ENCODE peak calls at places on chromosome 18, in ten cellular contexts. One of them, this sample, is unnamed.

GRCh38 chr18:7334973-7335568 is 104.2 kb downstream of the LRRC30 start:
- DNase-seq in GM12891: no peak
- DNase-seq in tibial nerve: no peak
- DNase-seq in IMR-90: no peak
- DNase-seq in GM12892: no peak
- DNase-seq in HepG2: no peak
- DNase-seq in HCT116: no peak
- DNase-seq in stomach: no peak
- DNase-seq in heart left ventricle: no peak
- DNase-seq in esophagus squamous epithelium: no peak
- DNase-seq in this sample: no peak

GRCh38 chr18:10973579-10974260 is 175.6 kb downstream of the PIEZO2 start:
- DNase-seq in GM12891: no peak
- DNase-seq in tibial nerve: no peak
- DNase-seq in IMR-90: peak
- DNase-seq in GM12892: no peak
- DNase-seq in HepG2: no peak
- DNase-seq in HCT116: no peak
- DNase-seq in stomach: no peak
- DNase-seq in heart left ventricle: no peak
- DNase-seq in esophagus squamous epithelium: no peak
- DNase-seq in this sample: peak

GRCh38 chr18:61720496-61720895 is 172.3 kb downstream of the RNF152 start:
- DNase-seq in GM12891: no peak
- DNase-seq in tibial nerve: no peak
- DNase-seq in IMR-90: no peak
- DNase-seq in GM12892: no peak
- DNase-seq in HepG2: no peak
- DNase-seq in HCT116: no peak
- DNase-seq in stomach: no peak
- DNase-seq in heart left ventricle: no peak
- DNase-seq in esophagus squamous epithelium: no peak
- DNase-seq in this sample: no peak

GRCh38 chr18:9233771-9234440 is 97.3 kb downstream of the ANKRD12 start:
- DNase-seq in GM12891: no peak
- DNase-seq in tibial nerve: no peak
- DNase-seq in IMR-90: no peak
- DNase-seq in GM12892: no peak
- DNase-seq in HepG2: no peak
- DNase-seq in HCT116: no peak
- DNase-seq in stomach: no peak
- DNase-seq in heart left ventricle: no peak
- DNase-seq in esophagus squamous epithelium: no peak
- DNase-seq in this sample: no peak

GRCh38 chr18:24544141-24544498 is 83.7 kb downstream of the HRH4 start:
- DNase-seq in GM12891: no peak
- DNase-seq in tibial nerve: no peak
- DNase-seq in IMR-90: peak
- DNase-seq in GM12892: no peak
- DNase-seq in HepG2: peak
- DNase-seq in HCT116: peak
- DNase-seq in stomach: no peak
- DNase-seq in heart left ventricle: no peak
- DNase-seq in esophagus squamous epithelium: no peak
- DNase-seq in this sample: peak

GRCh38 chr18:50424877-50425690 is 50.2 kb downstream of the SKA1 start:
- DNase-seq in GM12891: no peak
- DNase-seq in tibial nerve: no peak
- DNase-seq in IMR-90: peak
- DNase-seq in GM12892: no peak
- DNase-seq in HepG2: peak
- DNase-seq in HCT116: no peak
- DNase-seq in stomach: peak
- DNase-seq in heart left ventricle: no peak
- DNase-seq in esophagus squamous epithelium: no peak
- DNase-seq in this sample: peak

GRCh38 chr18:56248613-56249235 is 389.7 kb downstream of the TXNL1 start:
- DNase-seq in GM12891: peak
- DNase-seq in tibial nerve: no peak
- DNase-seq in IMR-90: no peak
- DNase-seq in GM12892: peak
- DNase-seq in HepG2: no peak
- DNase-seq in HCT116: no peak
- DNase-seq in stomach: no peak
- DNase-seq in heart left ventricle: no peak
- DNase-seq in esophagus squamous epithelium: no peak
- DNase-seq in this sample: no peak

GRCh38 chr18:36187826-36188721 is 777 bp downstream of the MOCOS start:
- DNase-seq in GM12891: peak
- DNase-seq in tibial nerve: no peak
- DNase-seq in IMR-90: peak
- DNase-seq in GM12892: no peak
- DNase-seq in HepG2: peak
- DNase-seq in HCT116: peak
- DNase-seq in stomach: peak
- DNase-seq in heart left ventricle: no peak
- DNase-seq in esophagus squamous epithelium: no peak
- DNase-seq in this sample: peak

GRCh38 chr18:68733693-68734092 is 18.8 kb upstream of the TMX3 start:
- DNase-seq in GM12891: no peak
- DNase-seq in tibial nerve: no peak
- DNase-seq in IMR-90: peak
- DNase-seq in GM12892: no peak
- DNase-seq in HepG2: no peak
- DNase-seq in HCT116: no peak
- DNase-seq in stomach: no peak
- DNase-seq in heart left ventricle: no peak
- DNase-seq in esophagus squamous epithelium: no peak
- DNase-seq in this sample: no peak

GRCh38 chr18:12308386-12309100 is 502 bp downstream of the TUBB6 start:
- DNase-seq in GM12891: peak
- DNase-seq in tibial nerve: peak
- DNase-seq in IMR-90: peak
- DNase-seq in GM12892: peak
- DNase-seq in HepG2: peak
- DNase-seq in HCT116: no peak
- DNase-seq in stomach: peak
- DNase-seq in heart left ventricle: peak
- DNase-seq in esophagus squamous epithelium: peak
- DNase-seq in this sample: peak

GRCh38 chr18:12309683-12310198 is 1.7 kb downstream of the TUBB6 start:
- DNase-seq in GM12891: no peak
- DNase-seq in tibial nerve: no peak
- DNase-seq in IMR-90: no peak
- DNase-seq in GM12892: no peak
- DNase-seq in HepG2: no peak
- DNase-seq in HCT116: no peak
- DNase-seq in stomach: no peak
- DNase-seq in heart left ventricle: no peak
- DNase-seq in esophagus squamous epithelium: no peak
- DNase-seq in this sample: no peak

GRCh38 chr18:12306752-12307151 is 1.3 kb upstream of the TUBB6 start:
- DNase-seq in GM12891: no peak
- DNase-seq in tibial nerve: no peak
- DNase-seq in IMR-90: no peak
- DNase-seq in GM12892: no peak
- DNase-seq in HepG2: no peak
- DNase-seq in HCT116: no peak
- DNase-seq in stomach: no peak
- DNase-seq in heart left ventricle: no peak
- DNase-seq in esophagus squamous epithelium: no peak
- DNase-seq in this sample: peak

GRCh38 chr18:12307251-12307736 is 747 bp upstream of the TUBB6 start:
- DNase-seq in GM12891: no peak
- DNase-seq in tibial nerve: peak
- DNase-seq in IMR-90: peak
- DNase-seq in GM12892: no peak
- DNase-seq in HepG2: no peak
- DNase-seq in HCT116: no peak
- DNase-seq in stomach: no peak
- DNase-seq in heart left ventricle: peak
- DNase-seq in esophagus squamous epithelium: no peak
- DNase-seq in this sample: peak

GRCh38 chr18:12307871-12308385 is at the start of gene TUBB6:
- DNase-seq in GM12891: peak
- DNase-seq in tibial nerve: peak
- DNase-seq in IMR-90: peak
- DNase-seq in GM12892: peak
- DNase-seq in HepG2: no peak
- DNase-seq in HCT116: no peak
- DNase-seq in stomach: peak
- DNase-seq in heart left ventricle: peak
- DNase-seq in esophagus squamous epithelium: no peak
- DNase-seq in this sample: peak
- TF ChIP-seq POLR2A in GM12891: peak
- TF ChIP-seq POLR2A in tibial nerve: peak
- TF ChIP-seq POLR2A in IMR-90: peak
- TF ChIP-seq POLR2A in GM12892: peak
- TF ChIP-seq POLR2A in HepG2: peak
- TF ChIP-seq POLR2A in HCT116: peak
- TF ChIP-seq POLR2A in stomach: no peak
- TF ChIP-seq POLR2A in heart left ventricle: no peak
- TF ChIP-seq POLR2A in esophagus squamous epithelium: no peak
- TF ChIP-seq POLR2A in this sample: no peak

GRCh38 chr18:48929212-48929612 is 21.6 kb downstream of the SMAD7 start:
- DNase-seq in GM12891: no peak
- DNase-seq in tibial nerve: no peak
- DNase-seq in IMR-90: peak
- DNase-seq in GM12892: no peak
- DNase-seq in HepG2: no peak
- DNase-seq in HCT116: no peak
- DNase-seq in stomach: no peak
- DNase-seq in heart left ventricle: no peak
- DNase-seq in esophagus squamous epithelium: no peak
- DNase-seq in this sample: no peak
- TF ChIP-seq POLR2A in GM12891: no peak
- TF ChIP-seq POLR2A in tibial nerve: no peak
- TF ChIP-seq POLR2A in IMR-90: no peak
- TF ChIP-seq POLR2A in GM12892: no peak
- TF ChIP-seq POLR2A in HepG2: no peak
- TF ChIP-seq POLR2A in HCT116: no peak
- TF ChIP-seq POLR2A in stomach: no peak
- TF ChIP-seq POLR2A in heart left ventricle: no peak
- TF ChIP-seq POLR2A in esophagus squamous epithelium: no peak
- TF ChIP-seq POLR2A in this sample: no peak

GRCh38 chr18:3036108-3036507 is 23.2 kb upstream of the LPIN2 start:
- DNase-seq in GM12891: no peak
- DNase-seq in tibial nerve: no peak
- DNase-seq in IMR-90: no peak
- DNase-seq in GM12892: no peak
- DNase-seq in HepG2: no peak
- DNase-seq in HCT116: no peak
- DNase-seq in stomach: no peak
- DNase-seq in heart left ventricle: no peak
- DNase-seq in esophagus squamous epithelium: no peak
- DNase-seq in this sample: no peak

GRCh38 chr18:3040183-3040582 is 27.2 kb upstream of the LPIN2 start:
- DNase-seq in GM12891: no peak
- DNase-seq in tibial nerve: no peak
- DNase-seq in IMR-90: no peak
- DNase-seq in GM12892: no peak
- DNase-seq in HepG2: no peak
- DNase-seq in HCT116: no peak
- DNase-seq in stomach: no peak
- DNase-seq in heart left ventricle: no peak
- DNase-seq in esophagus squamous epithelium: no peak
- DNase-seq in this sample: no peak

GRCh38 chr18:3035635-3036034 is 22.7 kb upstream of the LPIN2 start:
- DNase-seq in GM12891: no peak
- DNase-seq in tibial nerve: no peak
- DNase-seq in IMR-90: no peak
- DNase-seq in GM12892: no peak
- DNase-seq in HepG2: no peak
- DNase-seq in HCT116: no peak
- DNase-seq in stomach: no peak
- DNase-seq in heart left ventricle: no peak
- DNase-seq in esophagus squamous epithelium: no peak
- DNase-seq in this sample: no peak

GRCh38 chr18:3040881-3041280 is 27.9 kb upstream of the LPIN2 start:
- DNase-seq in GM12891: no peak
- DNase-seq in tibial nerve: no peak
- DNase-seq in IMR-90: no peak
- DNase-seq in GM12892: no peak
- DNase-seq in HepG2: no peak
- DNase-seq in HCT116: no peak
- DNase-seq in stomach: no peak
- DNase-seq in heart left ventricle: no peak
- DNase-seq in esophagus squamous epithelium: no peak
- DNase-seq in this sample: no peak

GRCh38 chr18:3037423-3037915 is 24.5 kb upstream of the LPIN2 start:
- DNase-seq in GM12891: peak
- DNase-seq in tibial nerve: no peak
- DNase-seq in IMR-90: peak
- DNase-seq in GM12892: peak
- DNase-seq in HepG2: peak
- DNase-seq in HCT116: peak
- DNase-seq in stomach: peak
- DNase-seq in heart left ventricle: no peak
- DNase-seq in esophagus squamous epithelium: no peak
- DNase-seq in this sample: peak
- TF ChIP-seq POLR2A in GM12891: peak
- TF ChIP-seq POLR2A in tibial nerve: no peak
- TF ChIP-seq POLR2A in IMR-90: no peak
- TF ChIP-seq POLR2A in GM12892: no peak
- TF ChIP-seq POLR2A in HepG2: no peak
- TF ChIP-seq POLR2A in HCT116: no peak
- TF ChIP-seq POLR2A in stomach: no peak
- TF ChIP-seq POLR2A in heart left ventricle: no peak
- TF ChIP-seq POLR2A in esophagus squamous epithelium: no peak
- TF ChIP-seq POLR2A in this sample: no peak

GRCh38 chr18:675307-675706 is 17.9 kb downstream of the TYMS start:
- DNase-seq in GM12891: no peak
- DNase-seq in tibial nerve: no peak
- DNase-seq in IMR-90: no peak
- DNase-seq in GM12892: no peak
- DNase-seq in HepG2: no peak
- DNase-seq in HCT116: no peak
- DNase-seq in stomach: no peak
- DNase-seq in heart left ventricle: no peak
- DNase-seq in esophagus squamous epithelium: no peak
- DNase-seq in this sample: no peak

GRCh38 chr18:676747-677544 is 19.5 kb downstream of the TYMS start:
- DNase-seq in GM12891: no peak
- DNase-seq in tibial nerve: no peak
- DNase-seq in IMR-90: no peak
- DNase-seq in GM12892: no peak
- DNase-seq in HepG2: no peak
- DNase-seq in HCT116: no peak
- DNase-seq in stomach: no peak
- DNase-seq in heart left ventricle: no peak
- DNase-seq in esophagus squamous epithelium: no peak
- DNase-seq in this sample: no peak

GRCh38 chr18:673769-674168 is 16.3 kb downstream of the TYMS start:
- DNase-seq in GM12891: no peak
- DNase-seq in tibial nerve: no peak
- DNase-seq in IMR-90: no peak
- DNase-seq in GM12892: no peak
- DNase-seq in HepG2: no peak
- DNase-seq in HCT116: no peak
- DNase-seq in stomach: no peak
- DNase-seq in heart left ventricle: no peak
- DNase-seq in esophagus squamous epithelium: no peak
- DNase-seq in this sample: no peak

GRCh38 chr18:677951-678363 is 20.5 kb downstream of the TYMS start:
- DNase-seq in GM12891: no peak
- DNase-seq in tibial nerve: no peak
- DNase-seq in IMR-90: no peak
- DNase-seq in GM12892: no peak
- DNase-seq in HepG2: no peak
- DNase-seq in HCT116: no peak
- DNase-seq in stomach: no peak
- DNase-seq in heart left ventricle: no peak
- DNase-seq in esophagus squamous epithelium: no peak
- DNase-seq in this sample: no peak

GRCh38 chr18:676069-676468 is 18.6 kb downstream of the TYMS start:
- DNase-seq in GM12891: no peak
- DNase-seq in tibial nerve: no peak
- DNase-seq in IMR-90: no peak
- DNase-seq in GM12892: no peak
- DNase-seq in HepG2: no peak
- DNase-seq in HCT116: no peak
- DNase-seq in stomach: no peak
- DNase-seq in heart left ventricle: no peak
- DNase-seq in esophagus squamous epithelium: no peak
- DNase-seq in this sample: peak
- TF ChIP-seq POLR2A in GM12891: no peak
- TF ChIP-seq POLR2A in tibial nerve: no peak
- TF ChIP-seq POLR2A in IMR-90: no peak
- TF ChIP-seq POLR2A in GM12892: no peak
- TF ChIP-seq POLR2A in HepG2: no peak
- TF ChIP-seq POLR2A in HCT116: no peak
- TF ChIP-seq POLR2A in stomach: no peak
- TF ChIP-seq POLR2A in heart left ventricle: no peak
- TF ChIP-seq POLR2A in esophagus squamous epithelium: no peak
- TF ChIP-seq POLR2A in this sample: no peak

This sample was measured in erythroblast.